ENCODE peak calls at places on chromosomes 16 and 17, in four cellular contexts. One of them, this sample, is unnamed.

GRCh38 chr16:85728879-85729278 is 22.0 kb downstream of the C16orf74 start:
- DNase-seq in caudate nucleus: no peak
- DNase-seq in stimulated activated CD4-positive, alpha-beta T cell treated with anti-CD3 and anti-CD28 coated beads, Interleukin-2, amount 100 ng/mL, for 48 hours: no peak
- DNase-seq in glutamatergic neuron: no peak
- DNase-seq in this sample: no peak

GRCh38 chr17:57570740-57571344 is 174.3 kb downstream of the CCDC182 start:
- DNase-seq in stimulated activated CD4-positive, alpha-beta T cell treated with anti-CD3 and anti-CD28 coated beads, Interleukin-2, amount 100 ng/mL, for 48 hours: no peak
- DNase-seq in caudate nucleus: no peak
- DNase-seq in glutamatergic neuron: no peak
- DNase-seq in this sample: no peak

GRCh38 chr17:56478836-56479447 is 114.6 kb upstream of the NOG start:
- DNase-seq in glutamatergic neuron: peak; percentile 18
- DNase-seq in stimulated activated CD4-positive, alpha-beta T cell treated with anti-CD3 and anti-CD28 coated beads, Interleukin-2, amount 100 ng/mL, for 48 hours: peak; percentile 1
- DNase-seq in caudate nucleus: no peak
- DNase-seq in this sample: no peak

GRCh38 chr17:6927290-6927844 is 68.5 kb upstream of the ALOX12 start:
- DNase-seq in glutamatergic neuron: no peak
- DNase-seq in caudate nucleus: no peak
- DNase-seq in stimulated activated CD4-positive, alpha-beta T cell treated with anti-CD3 and anti-CD28 coated beads, Interleukin-2, amount 100 ng/mL, for 48 hours: no peak
- DNase-seq in this sample: no peak

GRCh38 chr16:12067714-12068401 is 91.3 kb downstream of the SNX29 start:
- DNase-seq in stimulated activated CD4-positive, alpha-beta T cell treated with anti-CD3 and anti-CD28 coated beads, Interleukin-2, amount 100 ng/mL, for 48 hours: peak; percentile 51
- DNase-seq in caudate nucleus: peak; percentile 15
- DNase-seq in glutamatergic neuron: peak; percentile 38
- DNase-seq in this sample: peak; percentile 53

GRCh38 chr16:70601576-70602575 is 44.5 kb upstream of the IL34 start:
- DNase-seq in stimulated activated CD4-positive, alpha-beta T cell treated with anti-CD3 and anti-CD28 coated beads, Interleukin-2, amount 100 ng/mL, for 48 hours: no peak
- DNase-seq in glutamatergic neuron: no peak
- DNase-seq in caudate nucleus: no peak
- DNase-seq in this sample: no peak

GRCh38 chr17:8959312-8959918 is 6.1 kb downstream of the PIK3R5 start:
- DNase-seq in glutamatergic neuron: no peak
- DNase-seq in caudate nucleus: no peak
- DNase-seq in stimulated activated CD4-positive, alpha-beta T cell treated with anti-CD3 and anti-CD28 coated beads, Interleukin-2, amount 100 ng/mL, for 48 hours: no peak
- DNase-seq in this sample: no peak

GRCh38 chr16:68287276-68288251 is 23.2 kb downstream of the SLC7A6OS start:
- DNase-seq in glutamatergic neuron: no peak
- DNase-seq in caudate nucleus: no peak
- DNase-seq in stimulated activated CD4-positive, alpha-beta T cell treated with anti-CD3 and anti-CD28 coated beads, Interleukin-2, amount 100 ng/mL, for 48 hours: no peak
- DNase-seq in this sample: no peak

GRCh38 chr17:27573971-27574525 is 56.9 kb upstream of the LGALS9 start:
- DNase-seq in glutamatergic neuron: no peak
- DNase-seq in caudate nucleus: no peak
- DNase-seq in stimulated activated CD4-positive, alpha-beta T cell treated with anti-CD3 and anti-CD28 coated beads, Interleukin-2, amount 100 ng/mL, for 48 hours: no peak
- DNase-seq in this sample: no peak

GRCh38 chr17:49830605-49831004 is 17.3 kb downstream of the TAC4 start:
- DNase-seq in caudate nucleus: no peak
- DNase-seq in glutamatergic neuron: no peak
- DNase-seq in stimulated activated CD4-positive, alpha-beta T cell treated with anti-CD3 and anti-CD28 coated beads, Interleukin-2, amount 100 ng/mL, for 48 hours: no peak
- DNase-seq in this sample: no peak

GRCh38 chr17:34633351-34633750 is 54.0 kb downstream of the TMEM132E start:
- DNase-seq in stimulated activated CD4-positive, alpha-beta T cell treated with anti-CD3 and anti-CD28 coated beads, Interleukin-2, amount 100 ng/mL, for 48 hours: no peak
- DNase-seq in glutamatergic neuron: no peak
- DNase-seq in caudate nucleus: no peak
- DNase-seq in this sample: no peak